ENCODE peak calls at places on chromosomes 6 and 20, in six cellular contexts. X is tibial artery, B is mesothelial cell of epicardium, E is cardiac fibroblast, K is WTC11, S is A673. R is an unnamed sample.

GRCh38 chr6:68632620-68633195 is 2.4 kb upstream of the ADGRB3 start:
- DNase-seq in K (no peak), E (no peak), S (no peak), X (no peak), B (no peak), R (no peak)

GRCh38 chr6:132404736-132405135 is 3.5 kb upstream of the MOXD1 start:
- DNase-seq in S (no peak), X (no peak), B (no peak), E (peak), K (no peak), R (peak)

GRCh38 chr6:151616091-151616513 is 122.3 kb downstream of the CCDC170 start:
- DNase-seq in E (no peak), X (no peak), B (no peak), K (no peak), S (no peak), R (no peak)

GRCh38 chr20:46352370-46352938 is 44.2 kb upstream of the CDH22 start:
- DNase-seq in E (no peak), S (no peak), K (no peak), X (no peak), B (no peak), R (no peak)

GRCh38 chr6:163750436-163751031 is 336.0 kb downstream of the QKI start:
- DNase-seq in E (no peak), K (no peak), B (no peak), X (no peak), S (no peak), R (no peak)

GRCh38 chr6:99416892-99417767 is 8.0 kb downstream of the PNISR start:
- DNase-seq in S (no peak), B (no peak), X (no peak), K (no peak), E (no peak), R (no peak)

GRCh38 chr6:167703781-167704180 is 122.9 kb upstream of the AFDN start:
- DNase-seq in K (no peak), X (no peak), B (no peak), E (no peak), S (no peak), R (no peak)

GRCh38 chr6:81859884-81860283 is 107.4 kb upstream of the TENT5A start:
- DNase-seq in E (peak), B (no peak), K (no peak), X (peak), S (no peak), R (no peak)

GRCh38 chr20:50855498-50856474 is 60.9 kb downstream of the BCAS4 start:
- DNase-seq in K (peak), X (no peak), E (no peak), S (no peak), B (no peak), R (no peak)

GRCh38 chr20:36745234-36745926 is 510 bp downstream of the NDRG3 start:
- DNase-seq in B (no peak), E (no peak), K (no peak), S (peak), X (peak), R (peak)
- TF ChIP-seq CTCF in B (no peak), E (no peak), K (no peak), S (no peak), X (no peak), R (no peak)

GRCh38 chr20:11919046-11919445 is 1.4 kb downstream of the BTBD3 start:
- DNase-seq in K (no peak), B (no peak), E (peak), X (no peak), S (no peak), R (no peak)
- TF ChIP-seq CTCF in K (no peak), B (no peak), E (no peak), X (no peak), S (no peak), R (no peak)

GRCh38 chr6:73652637-73653570 is 888 bp downstream of the SLC17A5 start:
- DNase-seq in S (peak), B (no peak), K (peak), E (peak), X (peak), R (peak)
- TF ChIP-seq CTCF in S (peak), B (no peak), K (no peak), E (peak), X (no peak), R (peak)

GRCh38 chr6:145815351-145815772 is 767 bp upstream of the FBXO30 start:
- DNase-seq in X (peak), K (peak), E (peak), S (no peak), B (no peak), R (peak)

GRCh38 chr6:145814035-145814500 is 527 bp downstream of the FBXO30 start:
- DNase-seq in S (peak), E (peak), X (peak), B (peak), K (peak), R (peak)

GRCh38 chr6:145815875-145816274 is 1.3 kb upstream of the FBXO30 start:
- DNase-seq in B (no peak), S (no peak), E (peak), K (no peak), X (no peak), R (no peak)

GRCh38 chr6:145813285-145814034 is 1.1 kb downstream of the FBXO30 start:
- DNase-seq in K (no peak), E (peak), S (peak), X (no peak), B (no peak), R (peak)

GRCh38 chr6:145814501-145815350 is at the start of gene FBXO30:
- DNase-seq in E (peak), B (peak), S (peak), K (peak), X (peak), R (peak)
- TF ChIP-seq CTCF in E (no peak), B (no peak), S (peak), K (no peak), X (peak), R (peak)

DNA sequence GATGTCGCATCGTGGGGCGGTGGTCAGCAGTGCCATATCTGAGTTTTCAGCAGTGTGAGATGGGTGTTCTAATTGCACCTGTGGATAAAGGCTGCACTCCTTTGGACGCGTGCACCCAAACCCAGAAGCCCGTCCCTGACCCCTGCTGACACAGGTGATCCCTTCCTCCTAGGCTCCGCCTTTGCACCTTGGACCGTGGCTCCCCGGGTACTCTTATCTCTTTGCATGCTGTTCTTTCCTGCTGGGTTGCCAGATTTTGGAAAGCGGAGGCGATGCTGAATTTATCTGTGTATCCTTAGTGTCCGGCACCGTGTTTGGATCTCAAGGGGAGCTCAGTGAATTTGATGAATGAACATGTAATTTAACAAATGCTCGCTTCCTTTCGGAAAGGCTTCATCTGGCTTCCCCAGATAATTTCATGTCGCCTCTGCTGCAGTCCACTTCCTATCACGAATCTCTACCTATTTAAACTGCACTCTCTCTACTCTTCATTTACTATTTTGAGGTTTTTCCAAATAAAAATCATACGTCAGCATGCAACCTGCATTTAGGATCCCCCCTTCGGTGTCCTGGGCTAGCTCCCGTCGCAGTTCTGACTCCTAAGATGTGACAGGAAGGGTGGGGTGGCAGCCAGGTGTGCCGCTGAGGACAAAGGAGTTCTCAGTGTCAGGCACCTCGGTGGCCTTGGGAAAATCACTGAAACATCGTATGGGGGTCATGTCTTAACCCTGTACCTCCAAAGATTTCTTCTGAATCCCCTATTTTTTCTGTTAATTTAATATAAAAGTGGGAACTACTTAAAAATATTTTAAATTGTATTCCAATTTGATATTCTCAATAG is 753 bp upstream of the PERP start:
- DNase-seq in K (peak), E (no peak), B (no peak), X (no peak), S (no peak), R (no peak)
- TF ChIP-seq CTCF in K (no peak), E (no peak), B (no peak), X (no peak), S (no peak), R (no peak)

GRCh38 chr6:121430514-121431460 is 4.7 kb upstream of the GJA1 start:
- DNase-seq in S (peak), B (no peak), K (no peak), X (no peak), E (peak), R (no peak)
- TF ChIP-seq CTCF in S (peak), B (peak), K (peak), X (peak), E (peak), R (peak)

GRCh38 chr6:155765275-155766194 is 309.9 kb upstream of the NOX3 start:
- DNase-seq in S (peak), K (no peak), X (no peak), E (peak), B (no peak), R (peak)
- TF ChIP-seq CTCF in S (peak), K (no peak), X (no peak), E (no peak), B (no peak), R (no peak)

R was measured in brain microvascular endothelial cell.